ENCODE peak calls at places on chromosomes 3 and 15, in four cellular contexts. P is HS-27A, O is NCI-H748 treated with DMSO at 0.1 percent for 48 hours, F is HEK293T. I is an unnamed sample.

GRCh38 chr3:185225523-185225922 is 28.3 kb downstream of the EHHADH start:
- DNase-seq in P (peak; percentile 26), O (no peak), F (no peak), I (no peak)

GRCh38 chr3:153835540-153835939 is 285.6 kb upstream of the ARHGEF26 start:
- DNase-seq in P (no peak), O (no peak), F (peak; percentile 23), I (no peak)

GRCh38 chr15:67880651-67881182 is 40.9 kb upstream of the RNU6-1 start:
- DNase-seq in P (no peak), O (no peak), F (no peak), I (no peak)

GRCh38 chr3:10273697-10274305 is 18.9 kb downstream of the GHRL start:
- DNase-seq in P (no peak), O (no peak), F (no peak), I (no peak)

GRCh38 chr3:123314409-123315270 is 112.9 kb downstream of the SEC22A start:
- DNase-seq in P (no peak), O (peak; percentile 30), F (no peak), I (no peak)

GRCh38 chr15:43067717-43068461 is 37.9 kb downstream of the UBR1 start:
- DNase-seq in P (no peak), O (no peak), F (no peak), I (no peak)

GRCh38 chr15:80580107-80580506 is 115.0 kb upstream of the ABHD17C start:
- DNase-seq in P (no peak), O (no peak), F (no peak), I (no peak)

GRCh38 chr15:41585140-41586047 is 26.4 kb downstream of the TYRO3 start:
- DNase-seq in P (peak; percentile 35), O (no peak), F (peak; percentile 42), I (no peak)

GRCh38 chr15:39501366-39501765 is 79.5 kb upstream of the THBS1 start:
- DNase-seq in P (no peak), O (no peak), F (no peak), I (no peak)

GRCh38 chr3:54830658-54831057 is 97.2 kb downstream of the LRTM1 start:
- DNase-seq in P (no peak), O (peak; percentile 33), F (peak; percentile 50), I (no peak)

GRCh38 chr3:100254168-100254777 is 6.5 kb upstream of the TBC1D23 start:
- DNase-seq in P (no peak), O (peak; percentile 7), F (peak; percentile 72), I (peak; percentile 74)

GRCh38 chr15:71252036-71252898 is 137.0 kb downstream of the THSD4 start:
- DNase-seq in P (no peak), O (no peak), F (peak; percentile 40), I (no peak)

GRCh38 chr15:27248251-27248650 is 277.3 kb downstream of the GABRG3 start:
- DNase-seq in P (no peak), O (no peak), F (no peak), I (no peak)

GRCh38 chr3:183349421-183350157 is 78.8 kb downstream of the MCF2L2 start:
- DNase-seq in P (no peak), O (no peak), F (no peak), I (no peak)

GRCh38 chr15:55800216-55800615 is 57.3 kb upstream of the PRTG start:
- DNase-seq in P (no peak), O (no peak), F (no peak), I (no peak)

GRCh38 chr15:52334491-52335160 is 39.0 kb upstream of the MYO5C start:
- DNase-seq in P (peak; percentile 49), O (no peak), F (no peak), I (no peak)

GRCh38 chr3:33115024-33115768 is 1.4 kb downstream of the CRTAP start:
- DNase-seq in P (peak; percentile 69), O (no peak), F (peak; percentile 56), I (no peak)

GRCh38 chr3:160010578-160010977 is 21.9 kb downstream of the IL12A start:
- DNase-seq in P (no peak), O (no peak), F (no peak), I (no peak)

GRCh38 chr15:76217029-76217866 is 94.0 kb downstream of the ETFA start:
- DNase-seq in P (no peak), O (no peak), F (no peak), I (no peak)

GRCh38 chr15:40992241-40992741 is 39.0 kb downstream of the CHAC1 start:
- DNase-seq in P (no peak), O (no peak), F (no peak), I (no peak)

GRCh38 chr3:172341482-172342059 is 106.7 kb downstream of the GHSR start:
- DNase-seq in P (no peak), O (peak; percentile 51), F (peak; percentile 42), I (peak; percentile 80)

GRCh38 chr15:92962914-92963313 is 62.8 kb downstream of the CHD2 start:
- DNase-seq in P (no peak), O (no peak), F (no peak), I (no peak)

GRCh38 chr15:67836955-67837354 is 2.9 kb downstream of the RNU6-1 start:
- DNase-seq in P (no peak), O (no peak), F (no peak), I (no peak)